ENCODE peak calls at places on chromosomes 12 and 14, in four cellular contexts. P is tibial nerve, F is K562, W is lung. K is an unnamed sample.
A peak's percentile ranks its signal among the peaks of the same experiment; 100 is the strongest.

GRCh38 chr14:22448035-22448904 is 140.8 kb downstream of the DAD1 start:
- DNase-seq in P (no peak), F (no peak), W (no peak), K (no peak)

GRCh38 chr14:75196468-75196867 is 20.1 kb upstream of the TMED10 start:
- DNase-seq in P (no peak), F (no peak), W (no peak), K (no peak)

GRCh38 chr12:99455350-99456037 is 192.1 kb upstream of the GARIN6 start:
- DNase-seq in P (no peak), F (no peak), W (no peak), K (no peak)

GRCh38 chr12:78562358-78563205 is 302.0 kb upstream of the SYT1 start:
- DNase-seq in P (no peak), F (no peak), W (no peak), K (no peak)

GRCh38 chr14:37697489-37698121 is 102.2 kb downstream of the TTC6 start:
- DNase-seq in P (no peak), F (no peak), W (no peak), K (no peak)

GRCh38 chr12:3772380-3772779 is 19.5 kb upstream of the CRACR2A start:
- DNase-seq in P (no peak), F (no peak), W (no peak), K (no peak)

GRCh38 chr14:102209224-102209966 is 69.7 kb downstream of the WDR20 start:
- DNase-seq in P (no peak), F (no peak), W (no peak), K (no peak)

GRCh38 chr14:22689186-22689585 is 45.0 kb upstream of the OR6J1 start:
- DNase-seq in P (no peak), F (no peak), W (no peak), K (no peak)

GRCh38 chr12:67107751-67108269 is 161.3 kb upstream of the CAND1 start:
- DNase-seq in P (no peak), F (no peak), W (no peak), K (no peak)

GRCh38 chr14:49549881-49550280 is 36.3 kb downstream of the RPS29 start:
- DNase-seq in P (no peak), F (no peak), W (no peak), K (peak; percentile 77)

GRCh38 chr12:47111854-47112253 is 32.1 kb upstream of the AMIGO2 start:
- DNase-seq in P (no peak), F (no peak), W (no peak), K (no peak)

GRCh38 chr12:120598674-120599463 is 17.7 kb upstream of the POP5 start:
- DNase-seq in P (no peak), F (no peak), W (no peak), K (no peak)

GRCh38 chr12:14417717-14418116 is 52.2 kb downstream of the ATF7IP start:
- DNase-seq in P (peak; percentile 24), F (peak; percentile 26), W (peak; percentile 50), K (peak; percentile 74)

GRCh38 chr12:123897221-123897620 is 75.4 kb downstream of the CCDC92 start:
- DNase-seq in P (no peak), F (no peak), W (no peak), K (no peak)

GRCh38 chr12:131112690-131113290 is 159.1 kb downstream of the ADGRD1 start:
- DNase-seq in P (no peak), F (no peak), W (no peak), K (no peak)

GRCh38 chr14:63650336-63650952 is 8.8 kb upstream of the WDR89 start:
- DNase-seq in P (no peak), F (no peak), W (peak; percentile 77), K (no peak)

GRCh38 chr14:56189306-56189705 is 71.1 kb downstream of the PELI2 start:
- DNase-seq in P (no peak), F (no peak), W (no peak), K (no peak)

GRCh38 chr12:47812797-47813490 is 6.8 kb downstream of the HDAC7 start:
- DNase-seq in P (peak; percentile 79), F (peak; percentile 91), W (peak; percentile 88), K (no peak)

GRCh38 chr14:50920482-50921225 is 23.6 kb downstream of the PYGL start:
- DNase-seq in P (no peak), F (no peak), W (no peak), K (no peak)

GRCh38 chr12:88419794-88420193 is 160.5 kb downstream of the KITLG start:
- DNase-seq in P (no peak), F (no peak), W (no peak), K (no peak)

GRCh38 chr12:12612403-12612802 is 727 bp downstream of the CREBL2 start:
- DNase-seq in P (no peak), F (peak; percentile 28), W (no peak), K (peak; percentile 16)

GRCh38 chr14:73795974-73796373 is 55.7 kb upstream of the PTGR2 start:
- DNase-seq in P (no peak), F (no peak), W (no peak), K (no peak)

GRCh38 chr12:674272-674781 is 11.1 kb upstream of the NINJ2 start:
- DNase-seq in P (no peak), F (peak; percentile 17), W (no peak), K (no peak)

GRCh38 chr12:28017126-28017872 is 44.8 kb upstream of the PTHLH start:
- DNase-seq in P (no peak), F (no peak), W (no peak), K (no peak)

GRCh38 chr14:65958664-65959562 is 527.3 kb upstream of the CCDC196 start:
- DNase-seq in P (no peak), F (peak; percentile 25), W (no peak), K (no peak)

GRCh38 chr14:30419037-30419436 is 139.9 kb upstream of the G2E3 start:
- DNase-seq in P (no peak), F (no peak), W (no peak), K (no peak)

GRCh38 chr12:28742791-28743190 is 406.3 kb upstream of the FAR2 start:
- DNase-seq in P (no peak), F (no peak), W (no peak), K (no peak)

DNA sequence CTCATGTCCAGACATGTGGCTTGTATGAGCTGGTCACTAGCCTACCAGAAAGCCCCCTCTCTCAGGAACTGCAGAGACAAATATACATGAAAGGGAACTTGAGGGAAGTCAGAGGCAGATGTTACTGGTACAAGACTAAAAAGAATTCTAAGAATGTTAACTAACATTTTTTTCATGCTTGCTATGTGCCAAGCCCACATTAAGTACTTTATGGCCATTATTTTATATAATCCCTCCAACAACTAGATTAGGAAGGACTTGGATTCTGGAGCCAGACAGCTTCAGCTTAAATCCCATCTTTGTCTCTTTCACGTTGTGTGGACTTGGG is 24.6 kb downstream of the TTC9 start:
- DNase-seq in P (no peak), F (no peak), W (no peak), K (no peak)
- TF ChIP-seq CTCF in P (no peak), F (no peak), W (no peak), K (no peak)

GRCh38 chr12:70436836-70437235 is 70.7 kb downstream of the KCNMB4 start:
- DNase-seq in P (no peak), F (no peak), W (no peak), K (no peak)
- H3K27ac ChIP-seq in P (no peak overlapping the region), F (no peak overlapping the region), W (no peak overlapping the region), K (no peak overlapping the region)

DNA sequence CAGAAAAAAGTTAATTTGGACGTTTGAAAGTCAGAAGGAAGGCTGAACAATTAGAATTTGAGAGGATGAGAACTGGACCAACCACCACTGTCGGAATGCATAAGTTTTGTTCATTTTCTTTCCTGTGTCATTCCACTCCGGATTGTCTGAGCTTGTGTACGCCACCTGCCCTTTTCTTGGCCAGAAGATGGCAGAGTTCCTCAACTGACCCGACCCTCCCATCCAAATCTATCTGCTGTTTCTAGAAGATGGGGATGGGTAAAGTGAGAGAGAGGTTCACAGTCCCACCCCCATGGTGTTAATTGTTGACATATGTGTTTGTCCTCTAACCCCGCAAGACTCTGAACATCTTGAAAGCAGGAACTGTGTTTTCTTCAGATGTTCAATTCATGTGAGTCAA is 388.0 kb downstream of the VRK1 start:
- DNase-seq in P (no peak), F (no peak), W (no peak), K (no peak)
- TF ChIP-seq CTCF in P (no peak), F (peak; percentile 36), W (no peak), K (peak; percentile 63)

DNA sequence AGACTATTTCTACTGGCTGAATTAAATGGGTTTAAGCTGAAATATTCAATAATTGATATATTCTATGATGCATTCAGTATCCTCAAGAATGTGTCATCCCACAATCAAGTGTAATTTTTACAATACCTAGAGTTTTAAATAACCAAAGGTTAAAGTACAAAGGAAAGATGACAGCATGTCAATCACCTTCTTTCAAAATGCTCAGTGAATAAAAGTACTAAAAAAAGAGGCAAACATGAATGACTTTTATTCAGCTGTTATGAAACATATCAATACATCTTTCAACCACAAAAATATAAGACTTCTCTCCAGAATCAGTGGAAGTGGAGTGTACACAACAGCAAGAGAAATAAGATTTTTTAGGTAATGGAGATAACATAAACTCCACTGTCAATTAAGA is 72.0 kb downstream of the NELL2 start:
- DNase-seq in P (no peak), F (no peak), W (no peak), K (no peak)
- H3K27ac ChIP-seq in P (no peak overlapping the region), F (no peak overlapping the region), W (no peak overlapping the region), K (no peak overlapping the region)

GRCh38 chr14:33463731-33464130 is 487.1 kb downstream of the EGLN3 start:
- DNase-seq in P (no peak), F (no peak), W (no peak), K (no peak)
- TF ChIP-seq CTCF in P (no peak), F (no peak), W (no peak), K (no peak)

K was measured in WERI-Rb-1.